ENCODE peak calls at places on chromosomes 3 and 15, in five cellular contexts. One of them, this sample, is unnamed.

GRCh38 chr3:14614189-14614588 is 37.4 kb upstream of the CCDC174 start:
- DNase-seq in A172: no peak
- DNase-seq in dorsolateral prefrontal cortex: no peak
- DNase-seq in cortex of kidney: no peak
- DNase-seq in uterus: no peak
- DNase-seq in this sample: no peak

GRCh38 chr15:71448688-71449114 is 333.4 kb downstream of the THSD4 start:
- DNase-seq in A172: peak; percentile 77
- DNase-seq in dorsolateral prefrontal cortex: no peak
- DNase-seq in cortex of kidney: no peak
- DNase-seq in uterus: peak; percentile 48
- DNase-seq in this sample: no peak

GRCh38 chr3:173789530-173789929 is 392.0 kb downstream of the NLGN1 start:
- DNase-seq in A172: no peak
- DNase-seq in dorsolateral prefrontal cortex: no peak
- DNase-seq in cortex of kidney: no peak
- DNase-seq in uterus: no peak
- DNase-seq in this sample: no peak

GRCh38 chr3:346186-346585 is 149.6 kb downstream of the CHL1 start:
- DNase-seq in A172: no peak
- DNase-seq in dorsolateral prefrontal cortex: no peak
- DNase-seq in cortex of kidney: no peak
- DNase-seq in uterus: no peak
- DNase-seq in this sample: no peak

GRCh38 chr3:50536471-50537180 is 30.9 kb downstream of the C3orf18 start:
- DNase-seq in A172: no peak
- DNase-seq in dorsolateral prefrontal cortex: no peak
- DNase-seq in cortex of kidney: no peak
- DNase-seq in uterus: no peak
- DNase-seq in this sample: no peak

GRCh38 chr3:125374501-125374995 is 577 bp downstream of the ZNF148 start:
- DNase-seq in A172: peak; percentile 40
- DNase-seq in dorsolateral prefrontal cortex: peak; percentile 28
- DNase-seq in cortex of kidney: no peak
- DNase-seq in uterus: no peak
- DNase-seq in this sample: peak; percentile 31

GRCh38 chr15:66045542-66045941 is 176.3 kb downstream of the RAB11A start:
- DNase-seq in A172: no peak
- DNase-seq in dorsolateral prefrontal cortex: no peak
- DNase-seq in cortex of kidney: no peak
- DNase-seq in uterus: no peak
- DNase-seq in this sample: no peak

GRCh38 chr3:31288641-31289100 is 244.1 kb upstream of the STT3B start:
- DNase-seq in A172: peak; percentile 84
- DNase-seq in dorsolateral prefrontal cortex: peak; percentile 28
- DNase-seq in cortex of kidney: no peak
- DNase-seq in uterus: peak; percentile 28
- DNase-seq in this sample: no peak

GRCh38 chr3:11532865-11533490 is 110.7 kb downstream of the VGLL4 start:
- DNase-seq in A172: no peak
- DNase-seq in dorsolateral prefrontal cortex: no peak
- DNase-seq in cortex of kidney: no peak
- DNase-seq in uterus: no peak
- DNase-seq in this sample: no peak

GRCh38 chr15:29770796-29771195 is 51.5 kb downstream of the TJP1 start:
- DNase-seq in A172: peak; percentile 36
- DNase-seq in dorsolateral prefrontal cortex: no peak
- DNase-seq in cortex of kidney: no peak
- DNase-seq in uterus: no peak
- DNase-seq in this sample: no peak

GRCh38 chr3:188299713-188300112 is 145.8 kb downstream of the LPP start:
- DNase-seq in A172: no peak
- DNase-seq in dorsolateral prefrontal cortex: no peak
- DNase-seq in cortex of kidney: no peak
- DNase-seq in uterus: no peak
- DNase-seq in this sample: no peak

GRCh38 chr3:189195302-189195701 is 23.5 kb downstream of the TPRG1 start:
- DNase-seq in A172: no peak
- DNase-seq in dorsolateral prefrontal cortex: no peak
- DNase-seq in cortex of kidney: no peak
- DNase-seq in uterus: no peak
- DNase-seq in this sample: no peak

GRCh38 chr3:47685037-47685436 is 96.7 kb downstream of the SMARCC1 start:
- DNase-seq in A172: peak; percentile 16
- DNase-seq in dorsolateral prefrontal cortex: no peak
- DNase-seq in cortex of kidney: no peak
- DNase-seq in uterus: no peak
- DNase-seq in this sample: no peak

GRCh38 chr3:139934557-139935070 is 371 bp upstream of the CLSTN2 start:
- DNase-seq in A172: peak; percentile 45
- DNase-seq in dorsolateral prefrontal cortex: peak; percentile 59
- DNase-seq in cortex of kidney: no peak
- DNase-seq in uterus: peak; percentile 52
- DNase-seq in this sample: no peak

GRCh38 chr3:98290916-98291315 is 8.6 kb downstream of the OR5H2 start:
- DNase-seq in A172: no peak
- DNase-seq in dorsolateral prefrontal cortex: no peak
- DNase-seq in cortex of kidney: no peak
- DNase-seq in uterus: no peak
- DNase-seq in this sample: no peak

GRCh38 chr15:99095626-99096025 is 9.3 kb upstream of the SYNM start:
- DNase-seq in A172: no peak
- DNase-seq in dorsolateral prefrontal cortex: no peak
- DNase-seq in cortex of kidney: no peak
- DNase-seq in uterus: no peak
- DNase-seq in this sample: no peak

GRCh38 chr15:80058851-80059785 is at the start of gene ZFAND6:
- DNase-seq in A172: peak; percentile 86
- DNase-seq in dorsolateral prefrontal cortex: peak; percentile 92
- DNase-seq in cortex of kidney: peak; percentile 90
- DNase-seq in uterus: peak; percentile 96
- DNase-seq in this sample: peak; percentile 93

GRCh38 chr3:157793745-157794144 is 290.5 kb upstream of the VEPH1 start:
- DNase-seq in A172: no peak
- DNase-seq in dorsolateral prefrontal cortex: no peak
- DNase-seq in cortex of kidney: no peak
- DNase-seq in uterus: peak; percentile 15
- DNase-seq in this sample: no peak

GRCh38 chr15:73681856-73682596 is 2.2 kb upstream of the CD276 start:
- DNase-seq in A172: no peak
- DNase-seq in dorsolateral prefrontal cortex: no peak
- DNase-seq in cortex of kidney: no peak
- DNase-seq in uterus: no peak
- DNase-seq in this sample: no peak

GRCh38 chr15:65460948-65461347 is 38.2 kb upstream of the IGDCC4 start:
- DNase-seq in A172: peak; percentile 67
- DNase-seq in dorsolateral prefrontal cortex: no peak
- DNase-seq in cortex of kidney: no peak
- DNase-seq in uterus: no peak
- DNase-seq in this sample: no peak

GRCh38 chr15:95170587-95171380 is 939.4 kb downstream of the MCTP2 start:
- DNase-seq in A172: no peak
- DNase-seq in dorsolateral prefrontal cortex: no peak
- DNase-seq in cortex of kidney: no peak
- DNase-seq in uterus: no peak
- DNase-seq in this sample: no peak

GRCh38 chr15:41056810-41057209 is 59.3 kb downstream of the INO80 start:
- DNase-seq in A172: no peak
- DNase-seq in dorsolateral prefrontal cortex: no peak
- DNase-seq in cortex of kidney: no peak
- DNase-seq in uterus: no peak
- DNase-seq in this sample: no peak

GRCh38 chr15:74823324-74823723 is 3.1 kb upstream of the CPLX3 start:
- DNase-seq in A172: no peak
- DNase-seq in dorsolateral prefrontal cortex: no peak
- DNase-seq in cortex of kidney: no peak
- DNase-seq in uterus: no peak
- DNase-seq in this sample: no peak

GRCh38 chr3:168213920-168214319 is 118.2 kb upstream of the GOLIM4 start:
- DNase-seq in A172: peak; percentile 30
- DNase-seq in dorsolateral prefrontal cortex: no peak
- DNase-seq in cortex of kidney: no peak
- DNase-seq in uterus: no peak
- DNase-seq in this sample: no peak

GRCh38 chr3:15064299-15064834 is 748 bp downstream of the MRPS25 start:
- DNase-seq in A172: no peak
- DNase-seq in dorsolateral prefrontal cortex: no peak
- DNase-seq in cortex of kidney: no peak
- DNase-seq in uterus: no peak
- DNase-seq in this sample: peak; percentile 7

GRCh38 chr3:85574306-85574705 is 615.5 kb downstream of the CADM2 start:
- DNase-seq in A172: no peak
- DNase-seq in dorsolateral prefrontal cortex: no peak
- DNase-seq in cortex of kidney: no peak
- DNase-seq in uterus: no peak
- DNase-seq in this sample: no peak

GRCh38 chr3:107985496-107985895 is 105.3 kb downstream of the CD47 start:
- DNase-seq in A172: peak; percentile 50
- DNase-seq in dorsolateral prefrontal cortex: no peak
- DNase-seq in cortex of kidney: no peak
- DNase-seq in uterus: no peak
- DNase-seq in this sample: no peak